ENCODE peak calls at places on chromosomes 4 and X, in five cellular contexts. One of them, this sample, is unnamed.

GRCh38 chrX:31272472-31272775 is 200.6 kb upstream of the FTHL17 start:
- DNase-seq in posterior vena cava: no peak
- DNase-seq in LHCN-M2: no peak
- DNase-seq in foreskin melanocyte: no peak
- DNase-seq in activated CD4-positive, alpha-beta T cell treated with anti-CD3 and anti-CD28 coated beads, Interleukin-2, amount 50 U/mL, for 24 hours: no peak
- DNase-seq in this sample: no peak

GRCh38 chr4:48693856-48694574 is 86.1 kb downstream of the FRYL start:
- DNase-seq in posterior vena cava: no peak
- DNase-seq in LHCN-M2: no peak
- DNase-seq in foreskin melanocyte: no peak
- DNase-seq in activated CD4-positive, alpha-beta T cell treated with anti-CD3 and anti-CD28 coated beads, Interleukin-2, amount 50 U/mL, for 24 hours: no peak
- DNase-seq in this sample: no peak

GRCh38 chr4:174713181-174713580 is 115.9 kb downstream of the GLRA3 start:
- DNase-seq in posterior vena cava: no peak
- DNase-seq in LHCN-M2: no peak
- DNase-seq in foreskin melanocyte: peak; percentile 76
- DNase-seq in activated CD4-positive, alpha-beta T cell treated with anti-CD3 and anti-CD28 coated beads, Interleukin-2, amount 50 U/mL, for 24 hours: no peak
- DNase-seq in this sample: no peak

GRCh38 chr4:114132830-114133229 is 153.4 kb upstream of the ARSJ start:
- DNase-seq in posterior vena cava: no peak
- DNase-seq in LHCN-M2: peak; percentile 20
- DNase-seq in foreskin melanocyte: no peak
- DNase-seq in activated CD4-positive, alpha-beta T cell treated with anti-CD3 and anti-CD28 coated beads, Interleukin-2, amount 50 U/mL, for 24 hours: no peak
- DNase-seq in this sample: no peak

GRCh38 chr4:137203601-137204000 is 328.7 kb downstream of the PCDH18 start:
- DNase-seq in posterior vena cava: no peak
- DNase-seq in LHCN-M2: peak; percentile 50
- DNase-seq in foreskin melanocyte: peak; percentile 9
- DNase-seq in activated CD4-positive, alpha-beta T cell treated with anti-CD3 and anti-CD28 coated beads, Interleukin-2, amount 50 U/mL, for 24 hours: no peak
- DNase-seq in this sample: no peak

GRCh38 chrX:139200346-139200745 is 330.2 kb upstream of the F9 start:
- DNase-seq in posterior vena cava: no peak
- DNase-seq in LHCN-M2: no peak
- DNase-seq in foreskin melanocyte: no peak
- DNase-seq in activated CD4-positive, alpha-beta T cell treated with anti-CD3 and anti-CD28 coated beads, Interleukin-2, amount 50 U/mL, for 24 hours: no peak
- DNase-seq in this sample: no peak

GRCh38 chrX:40542208-40542607 is 38.6 kb upstream of the ATP6AP2 start:
- DNase-seq in posterior vena cava: no peak
- DNase-seq in LHCN-M2: no peak
- DNase-seq in foreskin melanocyte: no peak
- DNase-seq in activated CD4-positive, alpha-beta T cell treated with anti-CD3 and anti-CD28 coated beads, Interleukin-2, amount 50 U/mL, for 24 hours: no peak
- DNase-seq in this sample: no peak

GRCh38 chrX:130994671-130995070 is 63.5 kb upstream of the ARHGAP36 start:
- DNase-seq in posterior vena cava: no peak
- DNase-seq in LHCN-M2: peak; percentile 6
- DNase-seq in foreskin melanocyte: no peak
- DNase-seq in activated CD4-positive, alpha-beta T cell treated with anti-CD3 and anti-CD28 coated beads, Interleukin-2, amount 50 U/mL, for 24 hours: no peak
- DNase-seq in this sample: no peak

GRCh38 chrX:131812847-131813825 is 210.0 kb upstream of the STK26 start:
- DNase-seq in posterior vena cava: peak; percentile 88
- DNase-seq in LHCN-M2: no peak
- DNase-seq in foreskin melanocyte: no peak
- DNase-seq in activated CD4-positive, alpha-beta T cell treated with anti-CD3 and anti-CD28 coated beads, Interleukin-2, amount 50 U/mL, for 24 hours: peak; percentile 47
- DNase-seq in this sample: peak; percentile 66

GRCh38 chr4:184424279-184424678 is 50.1 kb downstream of the IRF2 start:
- DNase-seq in posterior vena cava: no peak
- DNase-seq in LHCN-M2: no peak
- DNase-seq in foreskin melanocyte: no peak
- DNase-seq in activated CD4-positive, alpha-beta T cell treated with anti-CD3 and anti-CD28 coated beads, Interleukin-2, amount 50 U/mL, for 24 hours: no peak
- DNase-seq in this sample: no peak

GRCh38 chrX:1444896-1445480 is 7.7 kb downstream of the ASMTL start:
- DNase-seq in posterior vena cava: peak; percentile 36
- DNase-seq in LHCN-M2: no peak
- DNase-seq in foreskin melanocyte: no peak
- DNase-seq in activated CD4-positive, alpha-beta T cell treated with anti-CD3 and anti-CD28 coated beads, Interleukin-2, amount 50 U/mL, for 24 hours: no peak
- DNase-seq in this sample: no peak

GRCh38 chrX:115449742-115450141 is 111.2 kb upstream of the PLS3 start:
- DNase-seq in posterior vena cava: no peak
- DNase-seq in LHCN-M2: peak; percentile 51
- DNase-seq in foreskin melanocyte: peak; percentile 52
- DNase-seq in activated CD4-positive, alpha-beta T cell treated with anti-CD3 and anti-CD28 coated beads, Interleukin-2, amount 50 U/mL, for 24 hours: no peak
- DNase-seq in this sample: peak; percentile 34

GRCh38 chrX:13927175-13927574 is 102.5 kb downstream of the GEMIN8 start:
- DNase-seq in posterior vena cava: no peak
- DNase-seq in LHCN-M2: no peak
- DNase-seq in foreskin melanocyte: no peak
- DNase-seq in activated CD4-positive, alpha-beta T cell treated with anti-CD3 and anti-CD28 coated beads, Interleukin-2, amount 50 U/mL, for 24 hours: no peak
- DNase-seq in this sample: no peak